ENCODE peak calls at places on chromosomes 7 and 10, in five cellular contexts. I is H1, Z is left cardiac atrium, A is ELR, O is endothelial cell. B is an unnamed sample.
A peak's percentile ranks its signal among the peaks of the same experiment; 100 is the strongest.

GRCh38 chr7:98168181-98168903 is 42.9 kb upstream of the BHLHA15 start:
- DNase-seq in I (peak; percentile 78), Z (peak; percentile 39), A (peak; percentile 70), O (peak; percentile 41), B (peak; percentile 39)

GRCh38 chr7:26049081-26049480 is 102.9 kb upstream of the NFE2L3 start:
- DNase-seq in I (no peak), Z (no peak), A (no peak), O (no peak), B (no peak)

GRCh38 chr7:519429-519973 is at the start of gene PDGFA:
- DNase-seq in I (no peak), Z (peak; percentile 59), A (peak; percentile 67), O (no peak), B (no peak)

GRCh38 chr7:135710417-135711138 is 17.4 kb downstream of the SLC13A4 start:
- DNase-seq in I (peak; percentile 73), Z (no peak), A (peak; percentile 47), O (no peak), B (no peak)

GRCh38 chr7:36303202-36304098 is 86.2 kb upstream of the ANLN start:
- DNase-seq in I (no peak), Z (peak; percentile 90), A (peak; percentile 90), O (no peak), B (peak; percentile 83)

GRCh38 chr10:48523212-48523819 is 81.6 kb downstream of the ARHGAP22 start:
- DNase-seq in I (no peak), Z (peak; percentile 74), A (peak; percentile 82), O (peak; percentile 46), B (peak; percentile 78)

GRCh38 chr7:133486-133885 is 58.9 kb upstream of the FAM20C start:
- DNase-seq in I (no peak), Z (no peak), A (no peak), O (no peak), B (no peak)

GRCh38 chr10:45602082-45602730 is 70.4 kb downstream of the ZFAND4 start:
- DNase-seq in I (no peak), Z (no peak), A (peak; percentile 37), O (no peak), B (no peak)

GRCh38 chr7:85070967-85071628 is 115.8 kb downstream of the SEMA3D start:
- DNase-seq in I (no peak), Z (no peak), A (peak; percentile 44), O (no peak), B (no peak)

GRCh38 chr10:43444313-43444712 is 7.4 kb downstream of the ZNF487 start:
- DNase-seq in I (no peak), Z (no peak), A (no peak), O (no peak), B (no peak)

GRCh38 chr7:44884553-44885393 is 557 bp downstream of the PURB start:
- DNase-seq in I (peak; percentile 68), Z (peak; percentile 73), A (peak; percentile 77), O (peak; percentile 53), B (peak; percentile 32)

B was measured in fibroblast of the conjunctiva.